ENCODE peak calls at places on chromosomes 4 and X, in eight cellular contexts. One of them, this sample, is unnamed.

GRCh38 chr4:56129431-56129861 is 180.7 kb downstream of the CEP135 start:
- DNase-seq in left ventricle myocardium inferior: no peak
- DNase-seq in stomach: peak; percentile 58
- DNase-seq in GM23248: no peak
- DNase-seq in A549: peak; percentile 48
- DNase-seq in CD4-positive, alpha-beta T cell: no peak
- DNase-seq in transverse colon: peak; percentile 77
- DNase-seq in prostate gland: no peak
- DNase-seq in this sample: peak; percentile 58

GRCh38 chrX:24264383-24264782 is 49.5 kb downstream of the SUPT20HL2 start:
- DNase-seq in prostate gland: no peak
- DNase-seq in left ventricle myocardium inferior: no peak
- DNase-seq in GM23248: peak; percentile 12
- DNase-seq in transverse colon: no peak
- DNase-seq in A549: peak; percentile 39
- DNase-seq in stomach: no peak
- DNase-seq in CD4-positive, alpha-beta T cell: no peak
- DNase-seq in this sample: no peak

GRCh38 chrX:108420481-108420880 is 17.7 kb downstream of the COL4A6 start:
- DNase-seq in GM23248: no peak
- DNase-seq in CD4-positive, alpha-beta T cell: no peak
- DNase-seq in A549: no peak
- DNase-seq in prostate gland: no peak
- DNase-seq in left ventricle myocardium inferior: no peak
- DNase-seq in stomach: no peak
- DNase-seq in transverse colon: no peak
- DNase-seq in this sample: no peak

GRCh38 chrX:729583-730409 is 99.2 kb downstream of the SHOX start:
- DNase-seq in CD4-positive, alpha-beta T cell: no peak
- DNase-seq in A549: no peak
- DNase-seq in GM23248: no peak
- DNase-seq in transverse colon: no peak
- DNase-seq in stomach: no peak
- DNase-seq in left ventricle myocardium inferior: no peak
- DNase-seq in prostate gland: no peak
- DNase-seq in this sample: no peak

GRCh38 chrX:12309040-12309732 is 170.9 kb downstream of the FRMPD4 start:
- DNase-seq in left ventricle myocardium inferior: no peak
- DNase-seq in prostate gland: no peak
- DNase-seq in A549: peak; percentile 72
- DNase-seq in CD4-positive, alpha-beta T cell: no peak
- DNase-seq in GM23248: no peak
- DNase-seq in transverse colon: no peak
- DNase-seq in stomach: no peak
- DNase-seq in this sample: no peak

GRCh38 chrX:84415155-84415554 is 87.1 kb downstream of the HDX start:
- DNase-seq in GM23248: no peak
- DNase-seq in transverse colon: no peak
- DNase-seq in prostate gland: no peak
- DNase-seq in left ventricle myocardium inferior: no peak
- DNase-seq in stomach: no peak
- DNase-seq in A549: no peak
- DNase-seq in CD4-positive, alpha-beta T cell: no peak
- DNase-seq in this sample: no peak

GRCh38 chr4:175813126-175813715 is 1.2 kb upstream of the GPM6A start:
- DNase-seq in CD4-positive, alpha-beta T cell: no peak
- DNase-seq in prostate gland: no peak
- DNase-seq in transverse colon: no peak
- DNase-seq in A549: no peak
- DNase-seq in stomach: no peak
- DNase-seq in GM23248: no peak
- DNase-seq in left ventricle myocardium inferior: no peak
- DNase-seq in this sample: no peak

GRCh38 chrX:107226766-107227165 is 20.4 kb downstream of the DNAAF6 start:
- DNase-seq in A549: no peak
- DNase-seq in transverse colon: no peak
- DNase-seq in GM23248: no peak
- DNase-seq in left ventricle myocardium inferior: no peak
- DNase-seq in prostate gland: no peak
- DNase-seq in stomach: no peak
- DNase-seq in CD4-positive, alpha-beta T cell: no peak
- DNase-seq in this sample: no peak

GRCh38 chrX:21745756-21746155 is 12.2 kb downstream of the SMPX start:
- DNase-seq in A549: peak; percentile 24
- DNase-seq in left ventricle myocardium inferior: no peak
- DNase-seq in prostate gland: no peak
- DNase-seq in stomach: peak; percentile 36
- DNase-seq in GM23248: peak; percentile 49
- DNase-seq in CD4-positive, alpha-beta T cell: peak; percentile 42
- DNase-seq in transverse colon: peak; percentile 28
- DNase-seq in this sample: peak; percentile 28

GRCh38 chrX:40058719-40059118 is 39.0 kb downstream of the BCOR start:
- DNase-seq in GM23248: no peak
- DNase-seq in transverse colon: peak; percentile 48
- DNase-seq in A549: no peak
- DNase-seq in prostate gland: no peak
- DNase-seq in stomach: peak; percentile 41
- DNase-seq in left ventricle myocardium inferior: no peak
- DNase-seq in CD4-positive, alpha-beta T cell: no peak
- DNase-seq in this sample: peak; percentile 64

GRCh38 chr4:68673143-68673542 is 2.7 kb upstream of the UGT2B15 start:
- DNase-seq in CD4-positive, alpha-beta T cell: no peak
- DNase-seq in A549: no peak
- DNase-seq in transverse colon: no peak
- DNase-seq in GM23248: no peak
- DNase-seq in prostate gland: no peak
- DNase-seq in left ventricle myocardium inferior: no peak
- DNase-seq in stomach: no peak
- DNase-seq in this sample: no peak

GRCh38 chr4:156734965-156735895 is 236.4 kb downstream of the PDGFC start:
- DNase-seq in stomach: no peak
- DNase-seq in CD4-positive, alpha-beta T cell: no peak
- DNase-seq in prostate gland: no peak
- DNase-seq in left ventricle myocardium inferior: no peak
- DNase-seq in A549: no peak
- DNase-seq in GM23248: peak; percentile 44
- DNase-seq in transverse colon: no peak
- DNase-seq in this sample: no peak

GRCh38 chr4:156729416-156729815 is 242.2 kb downstream of the PDGFC start:
- DNase-seq in A549: no peak
- DNase-seq in left ventricle myocardium inferior: no peak
- DNase-seq in CD4-positive, alpha-beta T cell: no peak
- DNase-seq in transverse colon: no peak
- DNase-seq in GM23248: no peak
- DNase-seq in prostate gland: no peak
- DNase-seq in stomach: no peak
- DNase-seq in this sample: no peak

GRCh38 chr4:156733582-156733981 is 238.0 kb downstream of the PDGFC start:
- DNase-seq in GM23248: no peak
- DNase-seq in CD4-positive, alpha-beta T cell: no peak
- DNase-seq in stomach: no peak
- DNase-seq in A549: no peak
- DNase-seq in left ventricle myocardium inferior: no peak
- DNase-seq in transverse colon: no peak
- DNase-seq in prostate gland: no peak
- DNase-seq in this sample: no peak

DNA sequence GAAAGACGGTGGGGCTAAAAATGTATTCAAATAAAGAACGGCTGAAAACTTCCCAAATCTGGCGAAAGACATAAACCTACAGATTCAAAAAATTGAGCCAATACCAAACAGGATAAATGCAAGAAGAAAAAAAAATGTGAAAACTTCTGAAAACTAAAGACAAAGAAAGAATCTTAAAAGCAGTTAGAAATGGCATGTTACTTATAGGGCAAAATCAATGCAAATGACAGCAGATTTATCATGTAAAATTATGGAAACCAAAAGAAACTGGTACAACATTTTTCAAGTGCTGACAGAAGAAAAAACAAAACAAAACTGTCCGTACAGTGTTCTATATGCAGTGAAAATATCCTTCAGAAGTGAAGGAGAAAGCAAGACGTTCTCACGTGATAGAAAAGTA is 239.0 kb downstream of the PDGFC start:
- DNase-seq in left ventricle myocardium inferior: no peak
- DNase-seq in transverse colon: no peak
- DNase-seq in GM23248: peak; percentile 33
- DNase-seq in A549: no peak
- DNase-seq in prostate gland: no peak
- DNase-seq in CD4-positive, alpha-beta T cell: no peak
- DNase-seq in stomach: no peak
- DNase-seq in this sample: no peak
- H3K27ac ChIP-seq in left ventricle myocardium inferior: no peak overlapping the region
- H3K27ac ChIP-seq in transverse colon: no peak overlapping the region
- H3K27ac ChIP-seq in GM23248: no peak overlapping the region
- H3K27ac ChIP-seq in A549: no peak overlapping the region
- H3K27ac ChIP-seq in prostate gland: no peak overlapping the region
- H3K27ac ChIP-seq in CD4-positive, alpha-beta T cell: no peak overlapping the region
- H3K27ac ChIP-seq in stomach: no peak overlapping the region
- H3K27ac ChIP-seq in this sample: no peak overlapping the region

DNA sequence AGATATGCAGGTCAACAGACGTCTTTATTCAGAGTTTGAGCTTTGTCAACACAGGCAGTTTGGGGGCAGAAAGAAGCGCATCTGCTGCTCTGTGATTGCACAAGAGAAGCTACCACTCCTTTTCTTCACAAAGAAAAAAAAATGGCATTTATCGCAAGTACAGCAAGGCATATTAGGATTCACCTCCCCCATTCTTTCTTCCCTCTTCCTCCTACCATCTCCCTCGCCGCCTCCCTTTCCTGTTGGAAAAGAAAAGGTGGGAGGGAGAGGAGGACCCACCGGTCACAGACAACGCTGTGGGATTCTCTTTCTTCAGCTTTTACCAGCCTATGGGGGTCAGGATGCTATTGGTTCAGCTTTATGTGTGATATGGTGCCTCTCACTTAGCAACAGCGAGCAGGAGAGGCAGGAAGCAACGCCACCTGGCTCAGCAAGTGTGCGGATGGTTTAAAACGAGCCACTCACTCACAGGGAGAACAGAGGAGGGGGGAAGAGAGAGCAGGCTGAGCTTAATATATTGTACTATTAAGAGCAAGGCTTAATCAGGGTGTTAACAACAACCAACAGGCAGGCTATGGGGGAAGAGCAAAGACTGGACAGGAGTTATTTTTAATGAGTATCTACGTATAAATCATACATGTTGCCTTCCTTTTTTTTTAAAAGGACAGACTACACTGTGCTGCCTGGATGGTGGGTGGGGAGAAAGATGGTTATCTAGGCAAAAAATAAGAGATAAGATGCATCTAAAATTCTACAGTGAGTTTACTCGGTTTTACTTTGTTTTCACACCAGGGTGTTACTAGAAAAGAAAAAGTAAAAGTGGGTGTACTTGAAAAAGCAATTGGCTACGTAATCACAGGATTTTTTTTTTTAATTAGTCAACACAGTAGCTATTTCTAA is 104.7 kb downstream of the MAML3 start:
- DNase-seq in GM23248: peak; percentile 62
- DNase-seq in stomach: peak; percentile 49
- DNase-seq in transverse colon: peak; percentile 64
- DNase-seq in left ventricle myocardium inferior: no peak
- DNase-seq in A549: peak; percentile 91
- DNase-seq in CD4-positive, alpha-beta T cell: peak; percentile 43
- DNase-seq in prostate gland: peak; percentile 71
- DNase-seq in this sample: peak; percentile 59
- H3K27ac ChIP-seq in GM23248: peak overlapping the region; percentile 29
- H3K27ac ChIP-seq in stomach: peak overlapping the region; percentile 76
- H3K27ac ChIP-seq in transverse colon: peak overlapping the region; percentile 85
- H3K27ac ChIP-seq in left ventricle myocardium inferior: peak overlapping the region; percentile 64
- H3K27ac ChIP-seq in A549: peak overlapping the region; percentile 91
- H3K27ac ChIP-seq in CD4-positive, alpha-beta T cell: no peak overlapping the region
- H3K27ac ChIP-seq in prostate gland: peak overlapping the region; percentile 69
- H3K27ac ChIP-seq in this sample: peak overlapping the region; percentile 39

DNA sequence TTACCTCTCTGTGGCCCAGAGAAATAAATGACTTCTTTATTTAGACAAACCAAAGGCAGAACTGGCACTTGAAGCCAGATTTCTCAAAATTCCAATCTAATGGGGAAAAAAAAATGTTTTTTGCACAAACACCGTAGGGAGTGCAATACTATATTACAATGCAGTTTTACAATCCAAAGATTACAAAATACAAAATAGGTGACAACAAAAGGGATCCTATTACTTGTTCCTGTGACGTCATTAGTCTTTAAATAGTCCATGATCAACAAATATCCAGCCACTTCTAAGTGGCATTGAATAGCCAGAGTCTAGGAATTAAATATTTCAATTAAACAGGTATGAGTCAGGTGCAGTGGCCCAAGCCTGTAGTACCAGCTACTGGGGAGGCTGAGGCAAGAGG is 3.0 kb upstream of the APBB2 start:
- DNase-seq in transverse colon: no peak
- DNase-seq in stomach: no peak
- DNase-seq in A549: no peak
- DNase-seq in left ventricle myocardium inferior: no peak
- DNase-seq in CD4-positive, alpha-beta T cell: no peak
- DNase-seq in prostate gland: no peak
- DNase-seq in GM23248: no peak
- DNase-seq in this sample: no peak
- H3K27ac ChIP-seq in transverse colon: no peak overlapping the region
- H3K27ac ChIP-seq in stomach: peak overlapping the region; percentile 95
- H3K27ac ChIP-seq in A549: peak overlapping the region; percentile 95
- H3K27ac ChIP-seq in left ventricle myocardium inferior: peak overlapping the region; percentile 97
- H3K27ac ChIP-seq in CD4-positive, alpha-beta T cell: no peak overlapping the region
- H3K27ac ChIP-seq in prostate gland: no peak overlapping the region
- H3K27ac ChIP-seq in GM23248: peak overlapping the region; percentile 81
- H3K27ac ChIP-seq in this sample: no peak overlapping the region

GRCh38 chr4:179664628-179665027 is 2222.4 kb upstream of the AGA start:
- DNase-seq in prostate gland: no peak
- DNase-seq in GM23248: no peak
- DNase-seq in transverse colon: no peak
- DNase-seq in left ventricle myocardium inferior: no peak
- DNase-seq in CD4-positive, alpha-beta T cell: no peak
- DNase-seq in stomach: no peak
- DNase-seq in A549: no peak
- DNase-seq in this sample: no peak

GRCh38 chr4:179666226-179666625 is 2224.0 kb upstream of the AGA start:
- DNase-seq in CD4-positive, alpha-beta T cell: no peak
- DNase-seq in left ventricle myocardium inferior: no peak
- DNase-seq in transverse colon: no peak
- DNase-seq in stomach: no peak
- DNase-seq in prostate gland: no peak
- DNase-seq in GM23248: no peak
- DNase-seq in A549: no peak
- DNase-seq in this sample: no peak

GRCh38 chr4:179662522-179662921 is 2220.3 kb upstream of the AGA start:
- DNase-seq in stomach: no peak
- DNase-seq in CD4-positive, alpha-beta T cell: no peak
- DNase-seq in prostate gland: no peak
- DNase-seq in transverse colon: no peak
- DNase-seq in A549: no peak
- DNase-seq in left ventricle myocardium inferior: no peak
- DNase-seq in GM23248: no peak
- DNase-seq in this sample: no peak

GRCh38 chr4:179663641-179664431 is 2221.6 kb upstream of the AGA start:
- DNase-seq in transverse colon: no peak
- DNase-seq in stomach: no peak
- DNase-seq in A549: no peak
- DNase-seq in CD4-positive, alpha-beta T cell: no peak
- DNase-seq in left ventricle myocardium inferior: no peak
- DNase-seq in GM23248: no peak
- DNase-seq in prostate gland: no peak
- DNase-seq in this sample: no peak
- H3K27ac ChIP-seq in transverse colon: no peak overlapping the region
- H3K27ac ChIP-seq in stomach: no peak overlapping the region
- H3K27ac ChIP-seq in A549: no peak overlapping the region
- H3K27ac ChIP-seq in CD4-positive, alpha-beta T cell: no peak overlapping the region
- H3K27ac ChIP-seq in left ventricle myocardium inferior: no peak overlapping the region
- H3K27ac ChIP-seq in GM23248: no peak overlapping the region
- H3K27ac ChIP-seq in prostate gland: no peak overlapping the region
- H3K27ac ChIP-seq in this sample: no peak overlapping the region